ENCODE peak calls at places on chromosome 12, in four cellular contexts. One of them, this sample, is unnamed.

GRCh38 chr12:79058342-79058741 is 193.8 kb downstream of the SYT1 start:
- DNase-seq in H1: no peak
- DNase-seq in mesenchymal stem cell: peak; percentile 68
- DNase-seq in H9: no peak
- DNase-seq in this sample: peak; percentile 46

GRCh38 chr12:46351138-46351537 is 21.4 kb downstream of the SLC38A2 start:
- DNase-seq in H1: no peak
- DNase-seq in mesenchymal stem cell: no peak
- DNase-seq in H9: no peak
- DNase-seq in this sample: no peak

GRCh38 chr12:28866715-28867503 is 282.2 kb upstream of the FAR2 start:
- DNase-seq in H1: no peak
- DNase-seq in mesenchymal stem cell: peak; percentile 35
- DNase-seq in H9: no peak
- DNase-seq in this sample: no peak

GRCh38 chr12:121132601-121133481 is at the start of gene P2RX7:
- DNase-seq in H1: peak; percentile 39
- DNase-seq in mesenchymal stem cell: peak; percentile 65
- DNase-seq in H9: peak; percentile 89
- DNase-seq in this sample: peak; percentile 52

GRCh38 chr12:130482448-130482847 is 144.8 kb downstream of the PIWIL1 start:
- DNase-seq in H1: peak; percentile 38
- DNase-seq in mesenchymal stem cell: no peak
- DNase-seq in H9: peak; percentile 75
- DNase-seq in this sample: no peak

GRCh38 chr12:64722835-64723234 is 36.4 kb downstream of the GNS start:
- DNase-seq in H1: no peak
- DNase-seq in mesenchymal stem cell: no peak
- DNase-seq in H9: no peak
- DNase-seq in this sample: no peak

GRCh38 chr12:64665506-64665905 is 55.2 kb downstream of the RASSF3 start:
- DNase-seq in H1: no peak
- DNase-seq in mesenchymal stem cell: peak; percentile 70
- DNase-seq in H9: peak; percentile 61
- DNase-seq in this sample: no peak

GRCh38 chr12:118219772-118220171 is 83.8 kb downstream of the PEBP1 start:
- DNase-seq in H1: no peak
- DNase-seq in mesenchymal stem cell: no peak
- DNase-seq in H9: no peak
- DNase-seq in this sample: no peak

GRCh38 chr12:57894577-57895292 is 46.6 kb upstream of the ATP23 start:
- DNase-seq in H1: no peak
- DNase-seq in mesenchymal stem cell: no peak
- DNase-seq in H9: no peak
- DNase-seq in this sample: no peak

GRCh38 chr12:112121780-112122565 is 3.4 kb upstream of the TRAFD1 start:
- DNase-seq in H1: no peak
- DNase-seq in mesenchymal stem cell: peak; percentile 89
- DNase-seq in H9: peak; percentile 44
- DNase-seq in this sample: peak; percentile 88

GRCh38 chr12:68007466-68007865 is 18.2 kb downstream of the IFNG-AS1 start:
- DNase-seq in H1: no peak
- DNase-seq in mesenchymal stem cell: peak; percentile 51
- DNase-seq in H9: no peak
- DNase-seq in this sample: peak; percentile 10

GRCh38 chr12:118025168-118025567 is 8.7 kb downstream of the RFC5 start:
- DNase-seq in H1: no peak
- DNase-seq in mesenchymal stem cell: no peak
- DNase-seq in H9: no peak
- DNase-seq in this sample: no peak

GRCh38 chr12:81758421-81759214 is 532 bp downstream of the PPFIA2 start:
- DNase-seq in H1: no peak
- DNase-seq in mesenchymal stem cell: peak; percentile 22
- DNase-seq in H9: peak; percentile 69
- DNase-seq in this sample: no peak

GRCh38 chr12:13962699-13963098 is 18.7 kb downstream of the GRIN2B start:
- DNase-seq in H1: no peak
- DNase-seq in mesenchymal stem cell: no peak
- DNase-seq in H9: peak; percentile 79
- DNase-seq in this sample: no peak

GRCh38 chr12:52975820-52976573 is 27.1 kb downstream of the KRT18 start:
- DNase-seq in H1: no peak
- DNase-seq in mesenchymal stem cell: peak; percentile 82
- DNase-seq in H9: peak; percentile 86
- DNase-seq in this sample: peak; percentile 27

GRCh38 chr12:111438501-111438900 is 32.8 kb downstream of the SH2B3 start:
- DNase-seq in H1: no peak
- DNase-seq in mesenchymal stem cell: peak; percentile 62
- DNase-seq in H9: no peak
- DNase-seq in this sample: peak; percentile 51

GRCh38 chr12:105257321-105257728 is 21.4 kb upstream of the APPL2 start:
- DNase-seq in H1: no peak
- DNase-seq in mesenchymal stem cell: peak; percentile 88
- DNase-seq in H9: no peak
- DNase-seq in this sample: peak; percentile 90

GRCh38 chr12:132904718-132905328 is 17.4 kb upstream of the CHFR start:
- DNase-seq in H1: peak; percentile 75
- DNase-seq in mesenchymal stem cell: peak; percentile 26
- DNase-seq in H9: peak; percentile 94
- DNase-seq in this sample: no peak

GRCh38 chr12:25056011-25056410 is 107.1 kb upstream of the BCAT1 start:
- DNase-seq in H1: no peak
- DNase-seq in mesenchymal stem cell: no peak
- DNase-seq in H9: no peak
- DNase-seq in this sample: no peak

GRCh38 chr12:124376435-124376834 is 81.5 kb downstream of the RFLNA start:
- DNase-seq in H1: no peak
- DNase-seq in mesenchymal stem cell: peak; percentile 29
- DNase-seq in H9: no peak
- DNase-seq in this sample: no peak

GRCh38 chr12:124374567-124374966 is 79.7 kb downstream of the RFLNA start:
- DNase-seq in H1: no peak
- DNase-seq in mesenchymal stem cell: no peak
- DNase-seq in H9: no peak
- DNase-seq in this sample: no peak

GRCh38 chr12:124375789-124376175 is 80.9 kb downstream of the RFLNA start:
- DNase-seq in H1: no peak
- DNase-seq in mesenchymal stem cell: no peak
- DNase-seq in H9: no peak
- DNase-seq in this sample: no peak

GRCh38 chr12:124374147-124374546 is 79.3 kb downstream of the RFLNA start:
- DNase-seq in H1: no peak
- DNase-seq in mesenchymal stem cell: no peak
- DNase-seq in H9: no peak
- DNase-seq in this sample: no peak

DNA sequence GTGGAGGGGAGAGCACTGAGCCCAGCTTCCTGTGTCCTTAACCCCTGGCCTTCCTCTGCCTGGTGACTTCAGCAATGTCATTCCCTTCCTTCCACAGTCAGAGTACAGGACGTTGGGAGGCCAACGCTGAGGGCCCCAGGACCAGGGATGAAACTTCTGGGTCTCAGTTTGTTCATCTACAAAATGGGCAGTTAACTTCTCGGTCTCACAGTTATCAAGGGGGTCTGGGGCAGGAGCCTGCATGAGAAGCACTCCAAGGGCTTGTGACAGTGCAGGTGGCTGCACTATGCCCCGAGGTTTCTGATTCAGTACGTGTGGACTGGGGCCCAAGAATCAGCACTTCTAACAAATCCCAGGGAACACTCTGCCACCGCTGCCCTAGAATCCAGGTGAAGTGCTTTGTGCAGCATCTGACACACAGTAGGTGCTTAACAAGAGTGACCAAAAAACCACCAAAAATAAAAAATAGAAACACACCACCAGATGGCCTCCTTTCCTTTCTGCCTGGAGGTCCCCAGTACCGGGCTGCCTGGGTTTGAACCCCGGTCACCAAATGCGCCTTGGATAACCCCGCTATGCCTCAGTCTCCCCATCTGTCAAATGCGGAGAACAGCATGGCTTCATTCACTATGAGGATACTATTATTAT is 80.4 kb downstream of the RFLNA start:
- DNase-seq in H1: no peak
- DNase-seq in mesenchymal stem cell: no peak
- DNase-seq in H9: no peak
- DNase-seq in this sample: no peak
- H2BK5ac ChIP-seq in H1: no peak overlapping the region
- H2BK5ac ChIP-seq in mesenchymal stem cell: no peak overlapping the region
- H2BK5ac ChIP-seq in H9: no peak overlapping the region
- H2BK5ac ChIP-seq in this sample: no peak overlapping the region

DNA sequence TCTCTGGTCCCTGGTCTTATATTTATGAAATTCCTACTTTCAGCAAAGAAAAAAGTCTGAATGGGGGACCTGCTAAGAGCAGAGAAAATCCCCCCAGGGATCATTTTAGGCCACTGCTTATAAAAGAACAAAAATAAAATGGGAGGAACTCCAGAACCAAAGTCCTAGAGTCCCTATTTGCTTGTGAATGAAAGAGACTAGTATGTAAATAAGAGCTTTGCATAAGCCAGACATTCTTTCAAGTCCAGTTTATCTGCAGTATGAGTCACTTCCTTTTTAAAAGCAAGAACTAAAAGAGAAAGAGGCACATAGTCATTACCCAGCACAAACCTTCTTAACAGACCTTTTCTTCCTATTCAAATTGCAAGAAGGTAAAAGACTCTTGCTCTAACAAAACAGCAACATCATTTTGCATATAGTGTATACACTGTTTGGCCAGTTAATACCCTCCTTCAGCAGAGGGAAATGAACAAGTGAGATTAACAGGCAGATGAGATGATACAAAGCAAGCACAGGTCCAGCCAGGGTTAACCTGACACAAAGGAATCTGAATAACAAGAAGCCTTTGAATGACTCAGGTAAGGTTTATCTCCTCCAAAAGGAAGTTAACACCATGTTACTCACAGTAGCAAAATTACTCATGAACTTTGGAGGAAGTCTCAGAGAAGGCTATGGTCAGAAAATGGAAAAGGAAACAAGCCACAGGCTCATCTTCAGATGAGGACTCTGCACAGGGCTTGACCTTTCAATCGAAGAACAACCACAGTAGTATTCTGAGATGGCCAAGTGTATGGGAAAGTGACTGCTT is 87.3 kb downstream of the PHLDA1 start:
- DNase-seq in H1: peak; percentile 38
- DNase-seq in mesenchymal stem cell: peak; percentile 95
- DNase-seq in H9: peak; percentile 62
- DNase-seq in this sample: peak; percentile 95
- H2BK5ac ChIP-seq in H1: peak overlapping the region; percentile 90
- H2BK5ac ChIP-seq in mesenchymal stem cell: peak overlapping the region; percentile 68
- H2BK5ac ChIP-seq in H9: peak overlapping the region; percentile 41
- H2BK5ac ChIP-seq in this sample: peak overlapping the region; percentile 99

GRCh38 chr12:30977124-30977523 is 50.6 kb downstream of the TSPAN11 start:
- DNase-seq in H1: no peak
- DNase-seq in mesenchymal stem cell: no peak
- DNase-seq in H9: no peak
- DNase-seq in this sample: no peak

GRCh38 chr12:30977537-30978349 is 51.2 kb downstream of the TSPAN11 start:
- DNase-seq in H1: no peak
- DNase-seq in mesenchymal stem cell: no peak
- DNase-seq in H9: no peak
- DNase-seq in this sample: no peak

GRCh38 chr12:30980886-30981662 is 54.5 kb downstream of the TSPAN11 start:
- DNase-seq in H1: no peak
- DNase-seq in mesenchymal stem cell: no peak
- DNase-seq in H9: no peak
- DNase-seq in this sample: no peak

GRCh38 chr12:30979371-30980259 is 53.1 kb downstream of the TSPAN11 start:
- DNase-seq in H1: no peak
- DNase-seq in mesenchymal stem cell: no peak
- DNase-seq in H9: no peak
- DNase-seq in this sample: no peak

DNA sequence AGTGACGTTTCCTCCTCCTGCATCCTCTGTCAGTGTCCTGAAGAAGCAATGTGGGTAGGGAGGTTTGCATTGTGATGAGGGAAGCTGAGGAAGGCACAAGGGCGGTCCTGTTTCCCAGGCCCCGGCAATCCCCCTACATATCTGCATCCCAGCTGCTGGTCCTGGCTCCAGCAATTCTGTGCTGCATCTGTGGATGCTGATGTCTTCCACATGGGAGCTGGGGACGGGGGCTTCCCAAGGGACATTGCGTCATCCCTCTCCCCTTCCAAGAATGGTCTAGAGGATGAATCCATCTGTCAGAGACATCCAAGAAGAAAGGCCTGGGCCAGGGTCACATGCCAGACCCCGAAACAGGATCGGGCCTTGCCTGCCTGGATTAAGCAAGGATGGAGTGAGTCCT is 52.1 kb downstream of the TSPAN11 start:
- DNase-seq in H1: no peak
- DNase-seq in mesenchymal stem cell: no peak
- DNase-seq in H9: no peak
- DNase-seq in this sample: no peak
- H2BK5ac ChIP-seq in H1: no peak overlapping the region
- H2BK5ac ChIP-seq in mesenchymal stem cell: no peak overlapping the region
- H2BK5ac ChIP-seq in H9: no peak overlapping the region
- H2BK5ac ChIP-seq in this sample: no peak overlapping the region

DNA sequence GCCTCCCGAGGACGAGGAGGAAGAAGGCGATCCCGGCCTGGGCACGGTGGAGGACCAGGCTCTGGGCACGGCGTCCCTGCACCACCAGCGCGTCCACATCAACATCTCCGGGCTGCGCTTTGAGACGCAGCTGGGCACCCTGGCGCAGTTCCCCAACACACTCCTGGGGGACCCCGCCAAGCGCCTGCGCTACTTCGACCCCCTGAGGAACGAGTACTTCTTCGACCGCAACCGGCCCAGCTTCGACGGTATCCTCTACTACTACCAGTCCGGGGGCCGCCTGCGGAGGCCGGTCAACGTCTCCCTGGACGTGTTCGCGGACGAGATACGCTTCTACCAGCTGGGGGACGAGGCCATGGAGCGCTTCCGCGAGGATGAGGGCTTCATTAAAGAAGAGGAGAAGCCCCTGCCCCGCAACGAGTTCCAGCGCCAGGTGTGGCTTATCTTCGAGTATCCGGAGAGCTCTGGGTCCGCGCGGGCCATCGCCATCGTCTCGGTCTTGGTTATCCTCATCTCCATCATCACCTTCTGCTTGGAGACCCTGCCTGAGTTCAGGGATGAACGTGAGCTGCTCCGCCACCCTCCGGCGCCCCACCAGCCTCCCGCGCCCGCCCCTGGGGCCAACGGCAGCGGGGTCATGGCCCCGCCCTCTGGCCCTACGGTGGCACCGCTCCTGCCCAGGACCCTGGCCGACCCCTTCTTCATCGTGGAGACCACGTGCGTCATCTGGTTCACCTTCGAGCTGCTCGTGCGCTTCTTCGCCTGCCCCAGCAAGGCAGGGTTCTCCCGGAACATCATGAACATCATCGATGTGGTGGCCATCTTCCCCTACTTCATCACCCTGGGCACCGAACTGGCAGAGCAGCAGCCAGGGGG is 979 bp downstream of the KCNA5 start:
- DNase-seq in H1: no peak
- DNase-seq in mesenchymal stem cell: no peak
- DNase-seq in H9: no peak
- DNase-seq in this sample: no peak
- H2BK5ac ChIP-seq in H1: no peak overlapping the region
- H2BK5ac ChIP-seq in mesenchymal stem cell: no peak overlapping the region
- H2BK5ac ChIP-seq in H9: no peak overlapping the region
- H2BK5ac ChIP-seq in this sample: no peak overlapping the region

GRCh38 chr12:49792181-49792970 is 35.8 kb downstream of the NCKAP5L start:
- DNase-seq in H1: no peak
- DNase-seq in mesenchymal stem cell: no peak
- DNase-seq in H9: no peak
- DNase-seq in this sample: no peak
- H2BK5ac ChIP-seq in H1: no peak overlapping the region
- H2BK5ac ChIP-seq in mesenchymal stem cell: no peak overlapping the region
- H2BK5ac ChIP-seq in H9: no peak overlapping the region
- H2BK5ac ChIP-seq in this sample: no peak overlapping the region

This sample was measured in IMR-90.